ENCODE peak calls at places on chromosomes 16 and 17, in eight cellular contexts. One of them, this sample, is unnamed.

GRCh38 chr16:75074920-75075687 is 41.5 kb downstream of the LDHD start:
- DNase-seq in body of pancreas: peak; percentile 50
- DNase-seq in tibial artery: no peak
- DNase-seq in GM23338: no peak
- DNase-seq in Caco-2: no peak
- DNase-seq in CD8-positive, alpha-beta T cell: peak; percentile 88
- DNase-seq in AG04450: no peak
- DNase-seq in colonic mucosa: no peak
- DNase-seq in this sample: no peak

GRCh38 chr17:77317091-77317519 is 176.3 kb downstream of the SEC14L1 start:
- DNase-seq in tibial artery: no peak
- DNase-seq in body of pancreas: no peak
- DNase-seq in CD8-positive, alpha-beta T cell: no peak
- DNase-seq in AG04450: no peak
- DNase-seq in GM23338: no peak
- DNase-seq in Caco-2: no peak
- DNase-seq in colonic mucosa: no peak
- DNase-seq in this sample: peak; percentile 41

GRCh38 chr17:7102421-7102820 is 12.2 kb downstream of the ASGR2 start:
- DNase-seq in Caco-2: no peak
- DNase-seq in body of pancreas: no peak
- DNase-seq in GM23338: no peak
- DNase-seq in colonic mucosa: no peak
- DNase-seq in CD8-positive, alpha-beta T cell: no peak
- DNase-seq in AG04450: no peak
- DNase-seq in tibial artery: no peak
- DNase-seq in this sample: peak; percentile 29

GRCh38 chr17:1267471-1267947 is 2.7 kb upstream of the BHLHA9 start:
- DNase-seq in GM23338: peak; percentile 36
- DNase-seq in tibial artery: peak; percentile 55
- DNase-seq in AG04450: no peak
- DNase-seq in Caco-2: no peak
- DNase-seq in body of pancreas: peak; percentile 26
- DNase-seq in CD8-positive, alpha-beta T cell: no peak
- DNase-seq in colonic mucosa: peak; percentile 29
- DNase-seq in this sample: no peak

GRCh38 chr17:42969006-42969581 is 4.8 kb upstream of the AARSD1 start:
- DNase-seq in CD8-positive, alpha-beta T cell: no peak
- DNase-seq in AG04450: no peak
- DNase-seq in Caco-2: no peak
- DNase-seq in GM23338: no peak
- DNase-seq in colonic mucosa: no peak
- DNase-seq in body of pancreas: no peak
- DNase-seq in tibial artery: no peak
- DNase-seq in this sample: no peak

GRCh38 chr17:49515196-49515770 is 20.2 kb downstream of the NGFR start:
- DNase-seq in Caco-2: peak; percentile 62
- DNase-seq in tibial artery: peak; percentile 94
- DNase-seq in CD8-positive, alpha-beta T cell: no peak
- DNase-seq in AG04450: peak; percentile 89
- DNase-seq in colonic mucosa: peak; percentile 55
- DNase-seq in GM23338: peak; percentile 83
- DNase-seq in body of pancreas: peak; percentile 91
- DNase-seq in this sample: peak; percentile 97

GRCh38 chr17:143785-144281 is 6.5 kb downstream of the SCGB1C2 start:
- DNase-seq in tibial artery: peak; percentile 63
- DNase-seq in AG04450: peak; percentile 15
- DNase-seq in colonic mucosa: peak; percentile 85
- DNase-seq in body of pancreas: peak; percentile 83
- DNase-seq in CD8-positive, alpha-beta T cell: peak; percentile 73
- DNase-seq in GM23338: peak; percentile 82
- DNase-seq in Caco-2: peak; percentile 96
- DNase-seq in this sample: peak; percentile 87

GRCh38 chr16:56411123-56411522 is 14.2 kb downstream of the AMFR start:
- DNase-seq in CD8-positive, alpha-beta T cell: no peak
- DNase-seq in body of pancreas: no peak
- DNase-seq in GM23338: no peak
- DNase-seq in AG04450: no peak
- DNase-seq in Caco-2: no peak
- DNase-seq in colonic mucosa: no peak
- DNase-seq in tibial artery: no peak
- DNase-seq in this sample: no peak

DNA sequence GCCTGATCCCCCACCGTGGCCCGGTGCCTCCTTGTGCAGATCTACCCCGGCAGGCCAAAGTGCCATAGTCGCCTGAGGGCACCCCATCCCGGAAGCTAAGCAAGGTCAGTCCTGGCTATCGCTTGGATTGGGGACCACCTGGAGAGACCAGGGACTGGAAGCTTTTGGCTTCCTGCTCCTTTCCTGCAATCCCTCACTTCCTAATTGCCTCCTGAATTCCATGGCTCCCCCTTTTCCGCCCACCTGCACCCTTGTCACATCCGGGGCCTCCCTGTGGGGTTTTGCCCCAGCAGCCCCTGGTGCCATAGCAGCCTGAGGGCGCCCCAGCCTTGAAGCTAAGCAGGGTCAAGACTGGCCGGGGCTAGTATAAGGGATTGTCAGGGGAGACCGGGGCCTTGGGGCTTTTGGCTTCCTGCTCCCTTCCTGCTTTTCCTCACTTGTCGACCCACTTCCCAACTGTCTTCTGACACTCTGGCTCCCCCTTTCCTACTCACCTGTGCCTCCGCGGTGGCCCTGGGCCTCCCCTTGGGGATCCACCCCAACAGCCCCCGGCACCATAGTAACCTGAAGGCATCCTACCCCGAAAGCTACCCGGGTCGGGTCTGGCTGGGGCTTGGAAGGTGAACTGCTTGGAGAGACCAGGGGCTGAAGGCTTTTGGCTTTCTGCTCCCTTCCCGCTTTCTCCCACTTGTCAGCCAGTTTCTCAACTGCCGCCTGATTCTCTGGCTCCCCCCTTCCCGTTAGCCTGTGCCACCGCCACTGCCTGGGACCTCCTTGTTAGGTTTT is 2293.6 kb downstream of the TP53TG3F start:
- DNase-seq in tibial artery: no peak
- DNase-seq in CD8-positive, alpha-beta T cell: no peak
- DNase-seq in body of pancreas: no peak
- DNase-seq in Caco-2: no peak
- DNase-seq in AG04450: no peak
- DNase-seq in colonic mucosa: no peak
- DNase-seq in GM23338: no peak
- DNase-seq in this sample: no peak
- H3K27me3 ChIP-seq in tibial artery: no peaks in the 10 kb centered on the region
- H3K27me3 ChIP-seq in CD8-positive, alpha-beta T cell: no peaks in the 10 kb centered on the region
- H3K27me3 ChIP-seq in body of pancreas: no peaks in the 10 kb centered on the region
- H3K27me3 ChIP-seq in Caco-2: no peaks in the 10 kb centered on the region
- H3K27me3 ChIP-seq in AG04450: no peaks in the 10 kb centered on the region
- H3K27me3 ChIP-seq in colonic mucosa: no peaks in the 10 kb centered on the region
- H3K27me3 ChIP-seq in GM23338: no peaks in the 10 kb centered on the region
- H3K27me3 ChIP-seq in this sample: no peaks in the 10 kb centered on the region

DNA sequence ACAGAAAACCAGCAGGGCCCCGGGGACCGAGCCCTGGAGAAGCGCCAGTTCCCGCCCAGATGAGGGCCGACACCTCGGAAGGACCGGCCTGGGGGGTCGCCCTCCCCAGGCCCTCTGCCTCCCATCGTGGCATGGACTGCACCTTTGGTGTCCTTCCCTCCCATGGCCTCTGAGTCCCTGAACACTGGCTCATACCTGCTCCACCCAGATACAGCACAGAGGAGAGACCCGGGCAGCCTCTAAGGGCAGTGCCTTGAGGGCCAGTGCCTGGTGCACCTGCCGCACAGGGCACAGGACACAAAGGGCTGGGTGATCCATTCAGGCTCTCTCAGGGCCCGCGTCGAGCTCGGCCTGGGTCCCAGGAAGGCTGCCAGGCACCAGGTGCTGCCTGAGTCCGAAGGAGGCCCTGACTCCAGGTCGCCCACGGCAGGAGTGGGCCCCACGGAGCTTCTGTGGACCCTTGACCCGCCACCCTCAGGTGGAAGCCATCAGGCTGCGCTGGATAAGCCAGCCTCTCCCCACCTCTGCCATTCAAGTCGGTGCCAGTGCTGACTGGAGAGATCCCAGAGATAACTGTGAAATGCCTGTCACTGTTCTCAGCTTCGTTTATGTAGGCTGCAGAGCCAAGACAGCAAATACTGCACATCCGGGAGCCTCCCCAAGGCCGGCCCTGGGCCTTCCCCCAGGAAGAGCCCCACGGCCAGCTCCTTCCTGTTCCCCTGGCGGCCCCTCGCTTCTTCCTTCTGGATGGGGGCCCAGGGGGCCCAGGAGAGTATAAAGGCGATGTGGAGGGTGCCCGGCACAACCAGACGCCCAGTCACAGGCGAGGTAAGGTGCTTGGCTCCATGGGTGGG is at the start of gene ZG16B:
- DNase-seq in Caco-2: no peak
- DNase-seq in tibial artery: no peak
- DNase-seq in AG04450: no peak
- DNase-seq in GM23338: no peak
- DNase-seq in body of pancreas: no peak
- DNase-seq in CD8-positive, alpha-beta T cell: no peak
- DNase-seq in colonic mucosa: peak; percentile 71
- DNase-seq in this sample: peak; percentile 47
- H3K27me3 ChIP-seq in Caco-2: no peaks in the 10 kb centered on the region
- H3K27me3 ChIP-seq in tibial artery: no peaks in the 10 kb centered on the region
- H3K27me3 ChIP-seq in AG04450: peaks cover 18% of the 10 kb centered on the region
- H3K27me3 ChIP-seq in GM23338: no peaks in the 10 kb centered on the region
- H3K27me3 ChIP-seq in body of pancreas: no peaks in the 10 kb centered on the region
- H3K27me3 ChIP-seq in CD8-positive, alpha-beta T cell: no peaks in the 10 kb centered on the region
- H3K27me3 ChIP-seq in colonic mucosa: no peaks in the 10 kb centered on the region
- H3K27me3 ChIP-seq in this sample: no peaks in the 10 kb centered on the region

GRCh38 chr16:55021595-55022475 is 91.2 kb downstream of the IRX5 start:
- DNase-seq in AG04450: no peak
- DNase-seq in body of pancreas: no peak
- DNase-seq in CD8-positive, alpha-beta T cell: no peak
- DNase-seq in colonic mucosa: peak; percentile 33
- DNase-seq in GM23338: peak; percentile 68
- DNase-seq in Caco-2: peak; percentile 36
- DNase-seq in tibial artery: no peak
- DNase-seq in this sample: no peak
- H3K27me3 ChIP-seq in AG04450: no peaks in the 10 kb centered on the region
- H3K27me3 ChIP-seq in body of pancreas: no peaks in the 10 kb centered on the region
- H3K27me3 ChIP-seq in CD8-positive, alpha-beta T cell: no peaks in the 10 kb centered on the region
- H3K27me3 ChIP-seq in colonic mucosa: no peaks in the 10 kb centered on the region
- H3K27me3 ChIP-seq in GM23338: no peaks in the 10 kb centered on the region
- H3K27me3 ChIP-seq in Caco-2: no peaks in the 10 kb centered on the region
- H3K27me3 ChIP-seq in tibial artery: no peaks in the 10 kb centered on the region
- H3K27me3 ChIP-seq in this sample: no peaks in the 10 kb centered on the region

GRCh38 chr17:79808763-79809529 is 12.1 kb upstream of the CBX8 start:
- DNase-seq in CD8-positive, alpha-beta T cell: no peak
- DNase-seq in AG04450: no peak
- DNase-seq in colonic mucosa: peak; percentile 61
- DNase-seq in Caco-2: peak; percentile 60
- DNase-seq in tibial artery: no peak
- DNase-seq in GM23338: peak; percentile 80
- DNase-seq in body of pancreas: peak; percentile 71
- DNase-seq in this sample: no peak
- H3K27me3 ChIP-seq in CD8-positive, alpha-beta T cell: peaks cover 79% of the 10 kb centered on the region
- H3K27me3 ChIP-seq in AG04450: peaks cover 89% of the 10 kb centered on the region
- H3K27me3 ChIP-seq in colonic mucosa: peaks cover 78% of the 10 kb centered on the region
- H3K27me3 ChIP-seq in Caco-2: no peaks in the 10 kb centered on the region
- H3K27me3 ChIP-seq in tibial artery: peaks cover 16% of the 10 kb centered on the region
- H3K27me3 ChIP-seq in GM23338: peaks cover 94% of the 10 kb centered on the region
- H3K27me3 ChIP-seq in body of pancreas: peaks cover 59% of the 10 kb centered on the region
- H3K27me3 ChIP-seq in this sample: peaks cover 77% of the 10 kb centered on the region

DNA sequence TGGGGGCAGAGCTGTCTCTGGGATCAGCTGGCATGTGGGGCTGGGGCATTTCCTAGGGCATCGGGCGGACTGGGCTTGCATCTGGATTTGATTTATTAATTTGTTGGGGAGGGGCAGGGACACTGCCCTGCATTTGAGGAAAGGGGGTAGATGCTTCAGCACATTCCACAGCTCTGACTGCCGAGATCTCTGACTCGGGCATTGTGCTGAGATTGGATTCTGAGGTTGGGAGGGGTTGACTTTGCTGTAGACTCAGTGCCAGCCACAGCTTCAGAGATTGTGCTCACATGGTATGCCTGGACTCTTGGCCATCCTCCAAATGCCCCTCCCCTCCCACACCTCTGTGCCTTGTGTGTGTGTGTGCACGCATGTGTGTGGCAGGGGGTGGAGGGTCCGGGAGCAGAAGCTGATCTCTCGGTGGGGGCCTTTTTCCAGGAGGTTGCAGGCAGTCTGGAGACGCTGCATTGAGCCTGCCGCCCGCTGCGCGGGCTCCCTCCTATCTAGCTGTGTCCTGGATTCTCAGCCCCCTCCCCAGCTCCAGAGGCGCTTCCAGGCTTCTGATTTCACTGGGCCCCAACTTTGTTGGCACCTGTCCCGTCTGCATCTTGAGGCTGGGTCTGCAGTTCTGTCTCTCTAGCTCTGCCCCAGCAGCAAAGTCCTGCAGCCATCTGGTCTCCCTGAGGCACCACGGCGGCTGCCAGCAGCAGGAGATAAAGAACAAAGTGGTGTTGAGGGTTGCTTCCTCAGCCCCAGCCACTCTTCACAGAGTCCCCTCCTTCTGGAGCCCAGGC is 14.9 kb downstream of the IGFBP4 start:
- DNase-seq in GM23338: no peak
- DNase-seq in Caco-2: no peak
- DNase-seq in colonic mucosa: no peak
- DNase-seq in tibial artery: no peak
- DNase-seq in AG04450: peak; percentile 67
- DNase-seq in body of pancreas: peak; percentile 44
- DNase-seq in CD8-positive, alpha-beta T cell: no peak
- DNase-seq in this sample: no peak
- H3K27me3 ChIP-seq in GM23338: no peaks in the 10 kb centered on the region
- H3K27me3 ChIP-seq in Caco-2: no peaks in the 10 kb centered on the region
- H3K27me3 ChIP-seq in colonic mucosa: no peaks in the 10 kb centered on the region
- H3K27me3 ChIP-seq in tibial artery: no peaks in the 10 kb centered on the region
- H3K27me3 ChIP-seq in AG04450: no peaks in the 10 kb centered on the region
- H3K27me3 ChIP-seq in body of pancreas: no peaks in the 10 kb centered on the region
- H3K27me3 ChIP-seq in CD8-positive, alpha-beta T cell: no peaks in the 10 kb centered on the region
- H3K27me3 ChIP-seq in this sample: no peaks in the 10 kb centered on the region

DNA sequence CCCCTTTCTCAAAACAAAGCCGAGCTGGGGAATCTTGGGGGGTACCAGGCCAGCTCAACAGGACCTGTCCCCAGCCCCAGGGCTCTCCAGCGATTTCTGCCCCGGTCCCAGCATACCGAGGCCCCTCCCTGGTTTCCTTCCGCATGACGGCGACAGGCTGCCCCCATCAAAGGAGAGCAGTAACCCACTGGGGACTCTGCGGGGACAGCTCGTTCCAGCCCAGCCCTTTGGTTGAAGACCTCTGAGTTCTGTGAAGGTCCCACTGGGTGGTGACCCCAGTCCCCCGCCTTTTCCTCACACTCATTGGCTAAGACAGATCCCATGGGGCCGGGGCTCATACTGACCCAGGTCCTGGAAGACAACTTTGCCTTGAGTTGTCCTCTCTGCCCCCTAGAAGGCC is 4.1 kb downstream of the SMTNL2 start:
- DNase-seq in body of pancreas: no peak
- DNase-seq in AG04450: no peak
- DNase-seq in GM23338: no peak
- DNase-seq in colonic mucosa: no peak
- DNase-seq in CD8-positive, alpha-beta T cell: no peak
- DNase-seq in tibial artery: no peak
- DNase-seq in Caco-2: no peak
- DNase-seq in this sample: no peak
- H3K27me3 ChIP-seq in body of pancreas: peaks cover 16% of the 10 kb centered on the region
- H3K27me3 ChIP-seq in AG04450: peaks cover 67% of the 10 kb centered on the region
- H3K27me3 ChIP-seq in GM23338: peaks cover 29% of the 10 kb centered on the region
- H3K27me3 ChIP-seq in colonic mucosa: peaks cover 21% of the 10 kb centered on the region
- H3K27me3 ChIP-seq in CD8-positive, alpha-beta T cell: no peaks in the 10 kb centered on the region
- H3K27me3 ChIP-seq in tibial artery: no peaks in the 10 kb centered on the region
- H3K27me3 ChIP-seq in Caco-2: no peaks in the 10 kb centered on the region
- H3K27me3 ChIP-seq in this sample: peaks cover 6% of the 10 kb centered on the region